ENCODE peak calls at places on chromosomes 7 and 10, in nine cellular contexts. One of them, this sample, is unnamed.

GRCh38 chr10:98910048-98910447 is 325.6 kb downstream of the HPSE2 start:
- DNase-seq in stomach: no peak
- DNase-seq in stimulated activated CD4-positive, alpha-beta T cell treated with anti-CD3 and anti-CD28 coated beads, Interleukin-12 subunit alpha, Interleukin-12 subunit beta, amount 100 ng/mL, for 48 hours: no peak
- DNase-seq in ovary: no peak
- DNase-seq in activated CD4-positive, alpha-beta T cell treated with anti-CD3 and anti-CD28 coated beads for 4 hours: no peak
- DNase-seq in ELF-1: peak; percentile 54
- DNase-seq in Peyer's patch: no peak
- DNase-seq in CD4-positive, alpha-beta memory T cell: peak; percentile 19
- DNase-seq in activated T-helper 1 cell treated with Interleukin-2 at 50 U/mL for 16 hours: no peak
- DNase-seq in this sample: no peak

GRCh38 chr7:128863433-128863989 is 855 bp downstream of the ATP6V1F start:
- DNase-seq in stomach: peak; percentile 42
- DNase-seq in stimulated activated CD4-positive, alpha-beta T cell treated with anti-CD3 and anti-CD28 coated beads, Interleukin-12 subunit alpha, Interleukin-12 subunit beta, amount 100 ng/mL, for 48 hours: peak; percentile 21
- DNase-seq in ovary: no peak
- DNase-seq in activated CD4-positive, alpha-beta T cell treated with anti-CD3 and anti-CD28 coated beads for 4 hours: peak; percentile 32
- DNase-seq in ELF-1: peak; percentile 73
- DNase-seq in Peyer's patch: peak; percentile 61
- DNase-seq in CD4-positive, alpha-beta memory T cell: peak; percentile 62
- DNase-seq in activated T-helper 1 cell treated with Interleukin-2 at 50 U/mL for 16 hours: no peak
- DNase-seq in this sample: peak; percentile 26

GRCh38 chr10:87590705-87591588 is 68.7 kb upstream of the PAPSS2 start:
- DNase-seq in stomach: no peak
- DNase-seq in stimulated activated CD4-positive, alpha-beta T cell treated with anti-CD3 and anti-CD28 coated beads, Interleukin-12 subunit alpha, Interleukin-12 subunit beta, amount 100 ng/mL, for 48 hours: no peak
- DNase-seq in ovary: no peak
- DNase-seq in activated CD4-positive, alpha-beta T cell treated with anti-CD3 and anti-CD28 coated beads for 4 hours: no peak
- DNase-seq in ELF-1: no peak
- DNase-seq in Peyer's patch: no peak
- DNase-seq in CD4-positive, alpha-beta memory T cell: no peak
- DNase-seq in activated T-helper 1 cell treated with Interleukin-2 at 50 U/mL for 16 hours: no peak
- DNase-seq in this sample: no peak

GRCh38 chr7:15555385-15555859 is 6.4 kb downstream of the AGMO start:
- DNase-seq in stomach: no peak
- DNase-seq in stimulated activated CD4-positive, alpha-beta T cell treated with anti-CD3 and anti-CD28 coated beads, Interleukin-12 subunit alpha, Interleukin-12 subunit beta, amount 100 ng/mL, for 48 hours: no peak
- DNase-seq in ovary: no peak
- DNase-seq in activated CD4-positive, alpha-beta T cell treated with anti-CD3 and anti-CD28 coated beads for 4 hours: no peak
- DNase-seq in ELF-1: no peak
- DNase-seq in Peyer's patch: no peak
- DNase-seq in CD4-positive, alpha-beta memory T cell: no peak
- DNase-seq in activated T-helper 1 cell treated with Interleukin-2 at 50 U/mL for 16 hours: no peak
- DNase-seq in this sample: no peak

GRCh38 chr10:17981766-17982380 is 30.2 kb downstream of the SLC39A12 start:
- DNase-seq in stomach: no peak
- DNase-seq in stimulated activated CD4-positive, alpha-beta T cell treated with anti-CD3 and anti-CD28 coated beads, Interleukin-12 subunit alpha, Interleukin-12 subunit beta, amount 100 ng/mL, for 48 hours: no peak
- DNase-seq in ovary: no peak
- DNase-seq in activated CD4-positive, alpha-beta T cell treated with anti-CD3 and anti-CD28 coated beads for 4 hours: no peak
- DNase-seq in ELF-1: peak; percentile 4
- DNase-seq in Peyer's patch: no peak
- DNase-seq in CD4-positive, alpha-beta memory T cell: no peak
- DNase-seq in activated T-helper 1 cell treated with Interleukin-2 at 50 U/mL for 16 hours: no peak
- DNase-seq in this sample: no peak

GRCh38 chr7:20797174-20798080 is 10.7 kb upstream of the SP8 start:
- DNase-seq in stomach: no peak
- DNase-seq in stimulated activated CD4-positive, alpha-beta T cell treated with anti-CD3 and anti-CD28 coated beads, Interleukin-12 subunit alpha, Interleukin-12 subunit beta, amount 100 ng/mL, for 48 hours: no peak
- DNase-seq in ovary: no peak
- DNase-seq in activated CD4-positive, alpha-beta T cell treated with anti-CD3 and anti-CD28 coated beads for 4 hours: no peak
- DNase-seq in ELF-1: peak; percentile 82
- DNase-seq in Peyer's patch: peak; percentile 74
- DNase-seq in CD4-positive, alpha-beta memory T cell: no peak
- DNase-seq in activated T-helper 1 cell treated with Interleukin-2 at 50 U/mL for 16 hours: no peak
- DNase-seq in this sample: no peak

GRCh38 chr7:155513543-155514285 is 32.6 kb downstream of the CNPY1 start:
- DNase-seq in stomach: no peak
- DNase-seq in stimulated activated CD4-positive, alpha-beta T cell treated with anti-CD3 and anti-CD28 coated beads, Interleukin-12 subunit alpha, Interleukin-12 subunit beta, amount 100 ng/mL, for 48 hours: no peak
- DNase-seq in ovary: no peak
- DNase-seq in activated CD4-positive, alpha-beta T cell treated with anti-CD3 and anti-CD28 coated beads for 4 hours: no peak
- DNase-seq in ELF-1: no peak
- DNase-seq in Peyer's patch: no peak
- DNase-seq in CD4-positive, alpha-beta memory T cell: no peak
- DNase-seq in activated T-helper 1 cell treated with Interleukin-2 at 50 U/mL for 16 hours: no peak
- DNase-seq in this sample: no peak

GRCh38 chr7:377069-378040 is 87.4 kb downstream of the FOXL3 start:
- DNase-seq in stomach: peak; percentile 42
- DNase-seq in stimulated activated CD4-positive, alpha-beta T cell treated with anti-CD3 and anti-CD28 coated beads, Interleukin-12 subunit alpha, Interleukin-12 subunit beta, amount 100 ng/mL, for 48 hours: no peak
- DNase-seq in ovary: peak; percentile 20
- DNase-seq in activated CD4-positive, alpha-beta T cell treated with anti-CD3 and anti-CD28 coated beads for 4 hours: no peak
- DNase-seq in ELF-1: no peak
- DNase-seq in Peyer's patch: peak; percentile 45
- DNase-seq in CD4-positive, alpha-beta memory T cell: peak; percentile 24
- DNase-seq in activated T-helper 1 cell treated with Interleukin-2 at 50 U/mL for 16 hours: no peak
- DNase-seq in this sample: no peak

GRCh38 chr10:18217577-18217976 is 77.4 kb downstream of the CACNB2 start:
- DNase-seq in stomach: no peak
- DNase-seq in stimulated activated CD4-positive, alpha-beta T cell treated with anti-CD3 and anti-CD28 coated beads, Interleukin-12 subunit alpha, Interleukin-12 subunit beta, amount 100 ng/mL, for 48 hours: no peak
- DNase-seq in ovary: no peak
- DNase-seq in activated CD4-positive, alpha-beta T cell treated with anti-CD3 and anti-CD28 coated beads for 4 hours: no peak
- DNase-seq in ELF-1: no peak
- DNase-seq in Peyer's patch: no peak
- DNase-seq in CD4-positive, alpha-beta memory T cell: no peak
- DNase-seq in activated T-helper 1 cell treated with Interleukin-2 at 50 U/mL for 16 hours: no peak
- DNase-seq in this sample: no peak

GRCh38 chr10:116659049-116659670 is 38.4 kb downstream of the PNLIPRP2 start:
- DNase-seq in stomach: no peak
- DNase-seq in stimulated activated CD4-positive, alpha-beta T cell treated with anti-CD3 and anti-CD28 coated beads, Interleukin-12 subunit alpha, Interleukin-12 subunit beta, amount 100 ng/mL, for 48 hours: no peak
- DNase-seq in ovary: no peak
- DNase-seq in activated CD4-positive, alpha-beta T cell treated with anti-CD3 and anti-CD28 coated beads for 4 hours: no peak
- DNase-seq in ELF-1: no peak
- DNase-seq in Peyer's patch: no peak
- DNase-seq in CD4-positive, alpha-beta memory T cell: no peak
- DNase-seq in activated T-helper 1 cell treated with Interleukin-2 at 50 U/mL for 16 hours: no peak
- DNase-seq in this sample: no peak

GRCh38 chr7:88311675-88312036 is 5.0 kb upstream of the STEAP4 start:
- DNase-seq in stomach: no peak
- DNase-seq in stimulated activated CD4-positive, alpha-beta T cell treated with anti-CD3 and anti-CD28 coated beads, Interleukin-12 subunit alpha, Interleukin-12 subunit beta, amount 100 ng/mL, for 48 hours: no peak
- DNase-seq in ovary: no peak
- DNase-seq in activated CD4-positive, alpha-beta T cell treated with anti-CD3 and anti-CD28 coated beads for 4 hours: no peak
- DNase-seq in ELF-1: no peak
- DNase-seq in Peyer's patch: no peak
- DNase-seq in CD4-positive, alpha-beta memory T cell: no peak
- DNase-seq in activated T-helper 1 cell treated with Interleukin-2 at 50 U/mL for 16 hours: no peak
- DNase-seq in this sample: no peak

GRCh38 chr10:12279281-12279680 is 70.1 kb upstream of the CAMK1D start:
- DNase-seq in stomach: no peak
- DNase-seq in stimulated activated CD4-positive, alpha-beta T cell treated with anti-CD3 and anti-CD28 coated beads, Interleukin-12 subunit alpha, Interleukin-12 subunit beta, amount 100 ng/mL, for 48 hours: no peak
- DNase-seq in ovary: no peak
- DNase-seq in activated CD4-positive, alpha-beta T cell treated with anti-CD3 and anti-CD28 coated beads for 4 hours: no peak
- DNase-seq in ELF-1: no peak
- DNase-seq in Peyer's patch: no peak
- DNase-seq in CD4-positive, alpha-beta memory T cell: no peak
- DNase-seq in activated T-helper 1 cell treated with Interleukin-2 at 50 U/mL for 16 hours: no peak
- DNase-seq in this sample: no peak

GRCh38 chr7:30476401-30477145 is 2.0 kb downstream of the NOD1 start:
- DNase-seq in stomach: no peak
- DNase-seq in stimulated activated CD4-positive, alpha-beta T cell treated with anti-CD3 and anti-CD28 coated beads, Interleukin-12 subunit alpha, Interleukin-12 subunit beta, amount 100 ng/mL, for 48 hours: no peak
- DNase-seq in ovary: no peak
- DNase-seq in activated CD4-positive, alpha-beta T cell treated with anti-CD3 and anti-CD28 coated beads for 4 hours: no peak
- DNase-seq in ELF-1: no peak
- DNase-seq in Peyer's patch: no peak
- DNase-seq in CD4-positive, alpha-beta memory T cell: no peak
- DNase-seq in activated T-helper 1 cell treated with Interleukin-2 at 50 U/mL for 16 hours: no peak
- DNase-seq in this sample: no peak

GRCh38 chr10:103758294-103758681 is 97.1 kb downstream of the SH3PXD2A start:
- DNase-seq in stomach: no peak
- DNase-seq in stimulated activated CD4-positive, alpha-beta T cell treated with anti-CD3 and anti-CD28 coated beads, Interleukin-12 subunit alpha, Interleukin-12 subunit beta, amount 100 ng/mL, for 48 hours: no peak
- DNase-seq in ovary: no peak
- DNase-seq in activated CD4-positive, alpha-beta T cell treated with anti-CD3 and anti-CD28 coated beads for 4 hours: no peak
- DNase-seq in ELF-1: no peak
- DNase-seq in Peyer's patch: no peak
- DNase-seq in CD4-positive, alpha-beta memory T cell: no peak
- DNase-seq in activated T-helper 1 cell treated with Interleukin-2 at 50 U/mL for 16 hours: no peak
- DNase-seq in this sample: no peak

GRCh38 chr7:100489824-100490223 is 6.1 kb downstream of the NYAP1 start:
- DNase-seq in stomach: peak; percentile 38
- DNase-seq in stimulated activated CD4-positive, alpha-beta T cell treated with anti-CD3 and anti-CD28 coated beads, Interleukin-12 subunit alpha, Interleukin-12 subunit beta, amount 100 ng/mL, for 48 hours: no peak
- DNase-seq in ovary: peak; percentile 79
- DNase-seq in activated CD4-positive, alpha-beta T cell treated with anti-CD3 and anti-CD28 coated beads for 4 hours: no peak
- DNase-seq in ELF-1: peak; percentile 96
- DNase-seq in Peyer's patch: peak; percentile 49
- DNase-seq in CD4-positive, alpha-beta memory T cell: peak; percentile 67
- DNase-seq in activated T-helper 1 cell treated with Interleukin-2 at 50 U/mL for 16 hours: no peak
- DNase-seq in this sample: no peak

GRCh38 chr10:28532223-28532508 is 752 bp upstream of the WAC start:
- DNase-seq in stomach: no peak
- DNase-seq in stimulated activated CD4-positive, alpha-beta T cell treated with anti-CD3 and anti-CD28 coated beads, Interleukin-12 subunit alpha, Interleukin-12 subunit beta, amount 100 ng/mL, for 48 hours: no peak
- DNase-seq in ovary: no peak
- DNase-seq in activated CD4-positive, alpha-beta T cell treated with anti-CD3 and anti-CD28 coated beads for 4 hours: no peak
- DNase-seq in ELF-1: peak; percentile 77
- DNase-seq in Peyer's patch: no peak
- DNase-seq in CD4-positive, alpha-beta memory T cell: no peak
- DNase-seq in activated T-helper 1 cell treated with Interleukin-2 at 50 U/mL for 16 hours: no peak
- DNase-seq in this sample: no peak

GRCh38 chr7:66206116-66206908 is 1.2 kb downstream of the TPST1 start:
- DNase-seq in stomach: no peak
- DNase-seq in stimulated activated CD4-positive, alpha-beta T cell treated with anti-CD3 and anti-CD28 coated beads, Interleukin-12 subunit alpha, Interleukin-12 subunit beta, amount 100 ng/mL, for 48 hours: no peak
- DNase-seq in ovary: no peak
- DNase-seq in activated CD4-positive, alpha-beta T cell treated with anti-CD3 and anti-CD28 coated beads for 4 hours: no peak
- DNase-seq in ELF-1: no peak
- DNase-seq in Peyer's patch: no peak
- DNase-seq in CD4-positive, alpha-beta memory T cell: no peak
- DNase-seq in activated T-helper 1 cell treated with Interleukin-2 at 50 U/mL for 16 hours: no peak
- DNase-seq in this sample: no peak

GRCh38 chr7:47819054-47819920 is 129.0 kb downstream of the PKD1L1 start:
- DNase-seq in stomach: peak; percentile 72
- DNase-seq in stimulated activated CD4-positive, alpha-beta T cell treated with anti-CD3 and anti-CD28 coated beads, Interleukin-12 subunit alpha, Interleukin-12 subunit beta, amount 100 ng/mL, for 48 hours: peak; percentile 9
- DNase-seq in ovary: peak; percentile 87
- DNase-seq in activated CD4-positive, alpha-beta T cell treated with anti-CD3 and anti-CD28 coated beads for 4 hours: peak; percentile 20
- DNase-seq in ELF-1: peak; percentile 53
- DNase-seq in Peyer's patch: peak; percentile 69
- DNase-seq in CD4-positive, alpha-beta memory T cell: no peak
- DNase-seq in activated T-helper 1 cell treated with Interleukin-2 at 50 U/mL for 16 hours: no peak
- DNase-seq in this sample: peak; percentile 54

GRCh38 chr10:35821339-35821911 is 179.3 kb upstream of the FZD8 start:
- DNase-seq in stomach: no peak
- DNase-seq in stimulated activated CD4-positive, alpha-beta T cell treated with anti-CD3 and anti-CD28 coated beads, Interleukin-12 subunit alpha, Interleukin-12 subunit beta, amount 100 ng/mL, for 48 hours: no peak
- DNase-seq in ovary: no peak
- DNase-seq in activated CD4-positive, alpha-beta T cell treated with anti-CD3 and anti-CD28 coated beads for 4 hours: no peak
- DNase-seq in ELF-1: no peak
- DNase-seq in Peyer's patch: no peak
- DNase-seq in CD4-positive, alpha-beta memory T cell: no peak
- DNase-seq in activated T-helper 1 cell treated with Interleukin-2 at 50 U/mL for 16 hours: no peak
- DNase-seq in this sample: no peak

GRCh38 chr10:61907587-61907986 is 6.1 kb downstream of the ARID5B start:
- DNase-seq in stomach: no peak
- DNase-seq in stimulated activated CD4-positive, alpha-beta T cell treated with anti-CD3 and anti-CD28 coated beads, Interleukin-12 subunit alpha, Interleukin-12 subunit beta, amount 100 ng/mL, for 48 hours: no peak
- DNase-seq in ovary: no peak
- DNase-seq in activated CD4-positive, alpha-beta T cell treated with anti-CD3 and anti-CD28 coated beads for 4 hours: no peak
- DNase-seq in ELF-1: no peak
- DNase-seq in Peyer's patch: no peak
- DNase-seq in CD4-positive, alpha-beta memory T cell: no peak
- DNase-seq in activated T-helper 1 cell treated with Interleukin-2 at 50 U/mL for 16 hours: no peak
- DNase-seq in this sample: no peak

GRCh38 chr7:137578541-137578940 is 235.0 kb upstream of the PTN start:
- DNase-seq in stomach: no peak
- DNase-seq in stimulated activated CD4-positive, alpha-beta T cell treated with anti-CD3 and anti-CD28 coated beads, Interleukin-12 subunit alpha, Interleukin-12 subunit beta, amount 100 ng/mL, for 48 hours: no peak
- DNase-seq in ovary: no peak
- DNase-seq in activated CD4-positive, alpha-beta T cell treated with anti-CD3 and anti-CD28 coated beads for 4 hours: no peak
- DNase-seq in ELF-1: no peak
- DNase-seq in Peyer's patch: no peak
- DNase-seq in CD4-positive, alpha-beta memory T cell: no peak
- DNase-seq in activated T-helper 1 cell treated with Interleukin-2 at 50 U/mL for 16 hours: no peak
- DNase-seq in this sample: no peak

GRCh38 chr10:100158044-100158805 is 27.6 kb downstream of the ERLIN1 start:
- DNase-seq in stomach: no peak
- DNase-seq in stimulated activated CD4-positive, alpha-beta T cell treated with anti-CD3 and anti-CD28 coated beads, Interleukin-12 subunit alpha, Interleukin-12 subunit beta, amount 100 ng/mL, for 48 hours: no peak
- DNase-seq in ovary: no peak
- DNase-seq in activated CD4-positive, alpha-beta T cell treated with anti-CD3 and anti-CD28 coated beads for 4 hours: no peak
- DNase-seq in ELF-1: no peak
- DNase-seq in Peyer's patch: no peak
- DNase-seq in CD4-positive, alpha-beta memory T cell: no peak
- DNase-seq in activated T-helper 1 cell treated with Interleukin-2 at 50 U/mL for 16 hours: no peak
- DNase-seq in this sample: no peak

This sample was measured in stimulated activated naive B cell treated with anti-CD40 and anti-IgM and Interleukin-4, amounts not matched to agents 10 μg/mL and 1 μg/mL and 100 μg/mL, for 72 hours.